ENCODE peak calls at places on chromosomes 13 and 19, in five cellular contexts. T, I, S, Y and O are unnamed samples.
A peak's percentile ranks its signal among the peaks of the same experiment; 100 is the strongest.

GRCh38 chr13:22375151-22375550 is 704.3 kb downstream of the FGF9 start:
- DNase-seq in T (no peak), I (no peak), S (no peak), Y (no peak), O (no peak)

GRCh38 chr19:20423381-20424207 is 142.0 kb downstream of the ZNF737 start:
- DNase-seq in T (peak; percentile 61), I (no peak), S (no peak), Y (peak; percentile 60), O (peak; percentile 1)

GRCh38 chr13:45362939-45363338 is 22.0 kb upstream of the TPT1 start:
- DNase-seq in T (no peak), I (no peak), S (no peak), Y (no peak), O (no peak)

GRCh38 chr19:54541712-54542111 is 31.9 kb upstream of the LILRA2 start:
- DNase-seq in T (no peak), I (no peak), S (no peak), Y (no peak), O (no peak)

GRCh38 chr19:46924874-46925547 is 64.2 kb downstream of the ARHGAP35 start:
- DNase-seq in T (peak; percentile 57), I (no peak), S (no peak), Y (no peak), O (peak; percentile 67)

GRCh38 chr19:29967623-29968022 is 25.6 kb downstream of the URI1 start:
- DNase-seq in T (no peak), I (no peak), S (no peak), Y (no peak), O (no peak)

GRCh38 chr13:75685239-75685697 is 49.1 kb downstream of the LMO7 start:
- DNase-seq in T (no peak), I (no peak), S (no peak), Y (no peak), O (no peak)

GRCh38 chr13:75547917-75548316 is 1.7 kb upstream of the UCHL3 start:
- DNase-seq in T (no peak), I (no peak), S (no peak), Y (no peak), O (no peak)

GRCh38 chr19:13668964-13669363 is 95.4 kb upstream of the MRI1 start:
- DNase-seq in T (no peak), I (no peak), S (no peak), Y (no peak), O (no peak)

GRCh38 chr13:107866007-107866665 is 349.2 kb downstream of the LIG4 start:
- DNase-seq in T (peak; percentile 48), I (no peak), S (no peak), Y (peak; percentile 60), O (no peak)

GRCh38 chr13:110138700-110139036 is 168.3 kb downstream of the COL4A1 start:
- DNase-seq in T (no peak), I (no peak), S (no peak), Y (no peak), O (no peak)

GRCh38 chr13:30738526-30738925 is 3.2 kb downstream of the ALOX5AP start:
- DNase-seq in T (no peak), I (no peak), S (no peak), Y (peak; percentile 29), O (no peak)

DNA sequence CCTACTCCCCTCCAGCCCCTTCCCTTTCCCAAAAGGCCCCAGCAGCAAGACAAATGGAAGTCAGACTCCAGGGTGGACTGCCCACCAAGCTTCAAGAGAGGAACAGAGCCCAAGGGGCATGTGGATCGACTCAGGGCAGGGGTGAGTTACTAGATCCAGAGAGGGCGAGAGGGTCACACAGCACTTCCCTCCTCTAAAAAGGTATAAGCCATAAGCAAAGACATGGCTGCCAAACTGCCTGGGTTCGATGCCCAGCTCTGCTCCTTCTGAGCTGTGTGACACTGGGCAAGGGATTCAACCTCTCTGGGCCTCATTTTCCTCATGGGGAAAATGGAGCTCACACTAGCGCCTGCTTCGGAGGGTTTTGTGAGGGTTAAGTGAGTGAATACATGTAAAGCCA is 3.8 kb downstream of the PPP1R14A start:
- DNase-seq in T (no peak), I (no peak), S (no peak), Y (no peak), O (no peak)
- H3K4me1 ChIP-seq in T (peaks cover 62% of the 10 kb centered on the region), I (peaks cover 4% of the 10 kb centered on the region), S (peaks cover 5% of the 10 kb centered on the region), Y (peaks cover 24% of the 10 kb centered on the region), O (peaks cover 1% of the 10 kb centered on the region)

DNA sequence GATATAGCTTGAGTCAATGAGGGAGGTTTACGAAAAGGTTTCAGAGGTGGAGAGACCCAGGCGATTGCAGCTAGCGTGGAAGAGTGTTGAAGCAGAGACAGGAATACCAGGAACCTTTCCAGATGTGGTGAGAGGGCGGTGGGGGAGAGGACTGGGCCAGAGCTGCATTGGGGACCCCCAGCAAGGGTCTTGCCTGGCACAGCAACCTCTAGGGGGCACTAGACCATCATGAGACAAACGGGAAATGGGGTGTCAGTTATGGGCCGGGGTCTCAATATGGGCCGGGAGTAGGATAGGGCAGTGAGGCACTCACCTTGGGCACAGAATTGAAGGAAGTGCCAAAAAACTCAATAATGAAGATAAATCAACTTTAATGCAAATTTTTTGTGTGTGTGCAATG is 2.1 kb upstream of the LRP3 start:
- DNase-seq in T (no peak), I (no peak), S (no peak), Y (no peak), O (no peak)
- H3K27me3 ChIP-seq in T (no peaks in the 10 kb centered on the region), I (peaks cover 7% of the 10 kb centered on the region), S (peaks cover 24% of the 10 kb centered on the region), Y (no peaks in the 10 kb centered on the region), O (peaks cover 2% of the 10 kb centered on the region)

GRCh38 chr19:7264858-7265257 is 29.4 kb downstream of the INSR start:
- DNase-seq in T (no peak), I (no peak), S (no peak), Y (no peak), O (no peak)

GRCh38 chr19:7266832-7267231 is 27.4 kb downstream of the INSR start:
- DNase-seq in T (no peak), I (no peak), S (no peak), Y (no peak), O (no peak)

GRCh38 chr19:7268737-7269098 is 25.5 kb downstream of the INSR start:
- DNase-seq in T (no peak), I (no peak), S (no peak), Y (no peak), O (no peak)

GRCh38 chr19:7265963-7266362 is 28.3 kb downstream of the INSR start:
- DNase-seq in T (no peak), I (no peak), S (no peak), Y (no peak), O (no peak)

GRCh38 chr19:7267792-7268736 is 26.1 kb downstream of the INSR start:
- DNase-seq in T (no peak), I (no peak), S (no peak), Y (no peak), O (peak; percentile 47)
- H3K4me1 ChIP-seq in T (peaks cover 6% of the 10 kb centered on the region), I (no peaks in the 10 kb centered on the region), S (no peaks in the 10 kb centered on the region), Y (no peaks in the 10 kb centered on the region), O (no peaks in the 10 kb centered on the region)

GRCh38 chr13:23799945-23800344 is 89.3 kb downstream of the MIPEP start:
- DNase-seq in T (no peak), I (no peak), S (no peak), Y (no peak), O (peak; percentile 18)
- H3K27me3 ChIP-seq in T (no peaks in the 10 kb centered on the region), I (no peaks in the 10 kb centered on the region), S (no peaks in the 10 kb centered on the region), Y (no peaks in the 10 kb centered on the region), O (no peaks in the 10 kb centered on the region)